ENCODE peak calls at places on chromosomes 12 and 14, in four cellular contexts. One of them, this sample, is unnamed.

GRCh38 chr14:69580009-69580577 is 5.4 kb upstream of the CCDC177 start:
- DNase-seq in mesothelial cell of epicardium: peak
- DNase-seq in iPS-NIHi11: peak
- DNase-seq in stimulated activated CD4-positive, alpha-beta T cell treated with anti-CD3 and anti-CD28 coated beads, Interleukin-4, amount 100 ng/mL, for 24 hours: peak
- DNase-seq in this sample: peak

GRCh38 chr12:75294797-75295196 is 35.3 kb downstream of the CAPS2 start:
- DNase-seq in mesothelial cell of epicardium: no peak
- DNase-seq in iPS-NIHi11: no peak
- DNase-seq in stimulated activated CD4-positive, alpha-beta T cell treated with anti-CD3 and anti-CD28 coated beads, Interleukin-4, amount 100 ng/mL, for 24 hours: no peak
- DNase-seq in this sample: no peak

GRCh38 chr14:74015178-74015577 is 3.9 kb downstream of the ENTPD5 start:
- DNase-seq in mesothelial cell of epicardium: no peak
- DNase-seq in iPS-NIHi11: no peak
- DNase-seq in stimulated activated CD4-positive, alpha-beta T cell treated with anti-CD3 and anti-CD28 coated beads, Interleukin-4, amount 100 ng/mL, for 24 hours: no peak
- DNase-seq in this sample: no peak

GRCh38 chr12:89225808-89226368 is 126.4 kb downstream of the DUSP6 start:
- DNase-seq in mesothelial cell of epicardium: no peak
- DNase-seq in iPS-NIHi11: peak
- DNase-seq in stimulated activated CD4-positive, alpha-beta T cell treated with anti-CD3 and anti-CD28 coated beads, Interleukin-4, amount 100 ng/mL, for 24 hours: peak
- DNase-seq in this sample: peak

GRCh38 chr12:87667378-87667777 is 361.8 kb downstream of the C12orf50 start:
- DNase-seq in mesothelial cell of epicardium: no peak
- DNase-seq in iPS-NIHi11: no peak
- DNase-seq in stimulated activated CD4-positive, alpha-beta T cell treated with anti-CD3 and anti-CD28 coated beads, Interleukin-4, amount 100 ng/mL, for 24 hours: no peak
- DNase-seq in this sample: no peak

GRCh38 chr14:35696575-35696974 is 112.5 kb downstream of the RALGAPA1 start:
- DNase-seq in mesothelial cell of epicardium: no peak
- DNase-seq in iPS-NIHi11: no peak
- DNase-seq in stimulated activated CD4-positive, alpha-beta T cell treated with anti-CD3 and anti-CD28 coated beads, Interleukin-4, amount 100 ng/mL, for 24 hours: no peak
- DNase-seq in this sample: no peak

GRCh38 chr14:106842687-106843086 is 1316.3 kb downstream of the TMEM121 start:
- DNase-seq in mesothelial cell of epicardium: no peak
- DNase-seq in iPS-NIHi11: no peak
- DNase-seq in stimulated activated CD4-positive, alpha-beta T cell treated with anti-CD3 and anti-CD28 coated beads, Interleukin-4, amount 100 ng/mL, for 24 hours: no peak
- DNase-seq in this sample: no peak

GRCh38 chr14:94376976-94377865 is 11.2 kb downstream of the SERPINA1 start:
- DNase-seq in mesothelial cell of epicardium: no peak
- DNase-seq in iPS-NIHi11: no peak
- DNase-seq in stimulated activated CD4-positive, alpha-beta T cell treated with anti-CD3 and anti-CD28 coated beads, Interleukin-4, amount 100 ng/mL, for 24 hours: no peak
- DNase-seq in this sample: no peak

GRCh38 chr14:97298331-97298730 is 501.1 kb downstream of the VRK1 start:
- DNase-seq in mesothelial cell of epicardium: no peak
- DNase-seq in iPS-NIHi11: peak
- DNase-seq in stimulated activated CD4-positive, alpha-beta T cell treated with anti-CD3 and anti-CD28 coated beads, Interleukin-4, amount 100 ng/mL, for 24 hours: no peak
- DNase-seq in this sample: peak

GRCh38 chr12:118537481-118537917 is 161.1 kb downstream of the SUDS3 start:
- DNase-seq in mesothelial cell of epicardium: no peak
- DNase-seq in iPS-NIHi11: peak
- DNase-seq in stimulated activated CD4-positive, alpha-beta T cell treated with anti-CD3 and anti-CD28 coated beads, Interleukin-4, amount 100 ng/mL, for 24 hours: no peak
- DNase-seq in this sample: no peak

This sample was measured in mesendoderm.